ENCODE peak calls at places on chromosomes 11 and 22, in seven cellular contexts. One of them, this sample, is unnamed.

GRCh38 chr22:47173535-47174021 is 411.1 kb downstream of the TBC1D22A start:
- DNase-seq in SK-N-SH: no peak
- DNase-seq in K562: no peak
- DNase-seq in HepG2: no peak
- DNase-seq in HCT116: no peak
- DNase-seq in GM12878: no peak
- DNase-seq in H1: no peak
- DNase-seq in this sample: no peak

GRCh38 chr11:31649567-31649966 is 140.0 kb downstream of the ELP4 start:
- DNase-seq in K562: no peak
- DNase-seq in HepG2: no peak
- DNase-seq in SK-N-SH: no peak
- DNase-seq in H1: no peak
- DNase-seq in HCT116: no peak
- DNase-seq in GM12878: no peak
- DNase-seq in this sample: no peak

GRCh38 chr11:58286249-58286648 is 18.2 kb upstream of the OR10W1 start:
- DNase-seq in GM12878: no peak
- DNase-seq in K562: peak
- DNase-seq in SK-N-SH: peak
- DNase-seq in H1: no peak
- DNase-seq in HCT116: peak
- DNase-seq in HepG2: peak
- DNase-seq in this sample: peak

GRCh38 chr11:62554377-62554776 is 7.8 kb upstream of the AHNAK start:
- DNase-seq in HCT116: no peak
- DNase-seq in HepG2: no peak
- DNase-seq in H1: no peak
- DNase-seq in GM12878: no peak
- DNase-seq in K562: no peak
- DNase-seq in SK-N-SH: no peak
- DNase-seq in this sample: no peak

GRCh38 chr11:72901374-72901773 is 87.2 kb downstream of the ATG16L2 start:
- DNase-seq in HCT116: no peak
- DNase-seq in K562: no peak
- DNase-seq in SK-N-SH: no peak
- DNase-seq in GM12878: no peak
- DNase-seq in HepG2: no peak
- DNase-seq in H1: no peak
- DNase-seq in this sample: no peak

GRCh38 chr11:86524603-86525352 is 147.6 kb downstream of the ME3 start:
- DNase-seq in SK-N-SH: peak
- DNase-seq in K562: no peak
- DNase-seq in GM12878: no peak
- DNase-seq in H1: no peak
- DNase-seq in HepG2: peak
- DNase-seq in HCT116: peak
- DNase-seq in this sample: no peak

GRCh38 chr11:11608783-11609232 is 13.0 kb downstream of the GALNT18 start:
- DNase-seq in HepG2: no peak
- DNase-seq in SK-N-SH: peak
- DNase-seq in K562: no peak
- DNase-seq in H1: no peak
- DNase-seq in HCT116: no peak
- DNase-seq in GM12878: no peak
- DNase-seq in this sample: peak

GRCh38 chr11:123246749-123247497 is 51.9 kb upstream of the CLMP start:
- DNase-seq in K562: peak
- DNase-seq in H1: peak
- DNase-seq in GM12878: no peak
- DNase-seq in HepG2: peak
- DNase-seq in HCT116: peak
- DNase-seq in SK-N-SH: peak
- DNase-seq in this sample: peak

GRCh38 chr11:59267196-59267595 is 54.5 kb upstream of the MPEG1 start:
- DNase-seq in SK-N-SH: no peak
- DNase-seq in GM12878: peak
- DNase-seq in HepG2: no peak
- DNase-seq in H1: no peak
- DNase-seq in HCT116: no peak
- DNase-seq in K562: no peak
- DNase-seq in this sample: peak

GRCh38 chr22:17578129-17578754 is 14.9 kb downstream of the SLC25A18 start:
- DNase-seq in GM12878: no peak
- DNase-seq in H1: no peak
- DNase-seq in SK-N-SH: no peak
- DNase-seq in HepG2: peak
- DNase-seq in HCT116: no peak
- DNase-seq in K562: no peak
- DNase-seq in this sample: no peak
- TF ChIP-seq JUND in GM12878: no peak
- TF ChIP-seq JUND in H1: no peak
- TF ChIP-seq JUND in SK-N-SH: no peak
- TF ChIP-seq JUND in HepG2: no peak
- TF ChIP-seq JUND in HCT116: no peak
- TF ChIP-seq JUND in K562: no peak
- TF ChIP-seq JUND in this sample: no peak

DNA sequence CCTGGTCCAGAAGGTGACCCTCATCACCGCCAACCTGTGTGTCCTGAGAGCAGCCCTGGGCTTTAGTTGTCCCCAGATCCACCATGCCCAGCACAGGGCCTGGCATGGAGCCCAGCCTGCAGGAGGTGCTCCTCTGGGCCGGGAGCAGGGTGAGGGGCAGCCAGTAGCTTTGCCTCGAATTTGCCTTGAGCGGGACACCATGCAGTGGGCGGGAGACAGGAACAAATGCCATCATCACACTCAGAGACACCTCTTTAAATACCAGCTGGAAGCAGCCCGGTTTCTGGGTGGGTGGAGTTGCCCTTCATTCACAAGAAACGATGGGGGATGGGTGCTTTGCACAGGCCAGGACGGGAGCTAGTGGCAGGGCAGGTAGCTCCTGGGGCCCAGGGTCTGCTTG is 19.3 kb downstream of the FLRT1 start:
- DNase-seq in SK-N-SH: no peak
- DNase-seq in GM12878: no peak
- DNase-seq in H1: no peak
- DNase-seq in K562: no peak
- DNase-seq in HCT116: no peak
- DNase-seq in HepG2: no peak
- DNase-seq in this sample: no peak
- TF ChIP-seq JUND in SK-N-SH: no peak
- TF ChIP-seq JUND in GM12878: no peak
- TF ChIP-seq JUND in H1: no peak
- TF ChIP-seq JUND in K562: no peak
- TF ChIP-seq JUND in HCT116: no peak
- TF ChIP-seq JUND in HepG2: no peak
- TF ChIP-seq JUND in this sample: no peak

GRCh38 chr22:22103078-22103593 is 120.5 kb upstream of the TOP3B start:
- DNase-seq in HepG2: no peak
- DNase-seq in HCT116: peak
- DNase-seq in H1: no peak
- DNase-seq in GM12878: no peak
- DNase-seq in SK-N-SH: peak
- DNase-seq in K562: peak
- DNase-seq in this sample: no peak

GRCh38 chr22:22097727-22098228 is 115.2 kb upstream of the TOP3B start:
- DNase-seq in H1: no peak
- DNase-seq in HepG2: no peak
- DNase-seq in GM12878: no peak
- DNase-seq in SK-N-SH: no peak
- DNase-seq in K562: no peak
- DNase-seq in HCT116: no peak
- DNase-seq in this sample: no peak

GRCh38 chr22:22098457-22099193 is 116.0 kb upstream of the TOP3B start:
- DNase-seq in H1: no peak
- DNase-seq in GM12878: peak
- DNase-seq in HepG2: no peak
- DNase-seq in SK-N-SH: no peak
- DNase-seq in HCT116: no peak
- DNase-seq in K562: no peak
- DNase-seq in this sample: no peak

GRCh38 chr22:22099833-22100812 is 117.5 kb upstream of the TOP3B start:
- DNase-seq in K562: peak
- DNase-seq in SK-N-SH: no peak
- DNase-seq in GM12878: no peak
- DNase-seq in HepG2: no peak
- DNase-seq in H1: no peak
- DNase-seq in HCT116: peak
- DNase-seq in this sample: peak

DNA sequence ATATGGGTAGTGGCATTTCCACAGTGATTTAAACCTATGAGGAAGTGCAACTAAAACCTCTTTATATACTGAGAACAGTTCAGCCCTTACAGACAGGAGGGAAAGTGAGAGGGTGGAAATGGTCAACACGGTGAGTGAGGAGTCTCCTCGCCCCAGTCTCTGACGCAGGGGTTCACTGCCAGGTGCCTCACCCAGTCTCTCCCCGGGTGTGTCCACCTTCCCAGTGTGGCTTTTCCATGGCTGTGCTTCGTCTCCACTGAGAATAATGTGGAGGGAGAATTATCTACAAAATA is 116.6 kb upstream of the TOP3B start:
- DNase-seq in SK-N-SH: no peak
- DNase-seq in HepG2: no peak
- DNase-seq in GM12878: peak
- DNase-seq in HCT116: no peak
- DNase-seq in H1: no peak
- DNase-seq in K562: no peak
- DNase-seq in this sample: no peak
- TF ChIP-seq JUND in SK-N-SH: no peak
- TF ChIP-seq JUND in HepG2: no peak
- TF ChIP-seq JUND in GM12878: no peak
- TF ChIP-seq JUND in HCT116: no peak
- TF ChIP-seq JUND in H1: no peak
- TF ChIP-seq JUND in K562: no peak
- TF ChIP-seq JUND in this sample: no peak

GRCh38 chr11:77442394-77443053 is 31.4 kb downstream of the PAK1 start:
- DNase-seq in K562: no peak
- DNase-seq in GM12878: no peak
- DNase-seq in H1: no peak
- DNase-seq in HepG2: no peak
- DNase-seq in HCT116: no peak
- DNase-seq in SK-N-SH: no peak
- DNase-seq in this sample: no peak
- TF ChIP-seq JUND in K562: no peak
- TF ChIP-seq JUND in GM12878: no peak
- TF ChIP-seq JUND in H1: no peak
- TF ChIP-seq JUND in HepG2: no peak
- TF ChIP-seq JUND in HCT116: no peak
- TF ChIP-seq JUND in SK-N-SH: no peak
- TF ChIP-seq JUND in this sample: no peak

GRCh38 chr11:95536049-95536448 is 253.5 kb downstream of the FAM76B start:
- DNase-seq in K562: no peak
- DNase-seq in HCT116: no peak
- DNase-seq in SK-N-SH: no peak
- DNase-seq in H1: no peak
- DNase-seq in GM12878: no peak
- DNase-seq in HepG2: no peak
- DNase-seq in this sample: no peak

GRCh38 chr11:95534809-95535208 is 254.8 kb downstream of the FAM76B start:
- DNase-seq in GM12878: no peak
- DNase-seq in HCT116: no peak
- DNase-seq in HepG2: no peak
- DNase-seq in SK-N-SH: no peak
- DNase-seq in H1: no peak
- DNase-seq in K562: no peak
- DNase-seq in this sample: no peak

DNA sequence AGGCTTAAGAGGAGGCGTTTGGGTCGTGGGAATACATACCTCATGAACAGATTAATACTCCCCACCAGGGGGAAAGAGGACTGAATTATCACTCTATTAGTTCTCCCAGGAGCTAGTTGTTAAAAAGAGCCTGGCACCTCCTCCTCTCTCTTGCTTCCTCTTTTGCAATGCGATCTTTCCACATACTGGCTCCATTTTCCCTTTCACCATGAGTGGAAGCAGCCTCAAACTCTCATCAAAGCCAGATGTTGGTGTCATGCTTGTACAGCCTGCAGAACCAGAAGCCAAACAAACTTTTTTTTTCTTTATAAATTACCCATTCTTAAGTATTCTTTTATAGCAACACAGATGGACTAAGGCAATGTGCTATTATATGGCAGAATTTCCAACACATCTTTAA is 258.5 kb downstream of the FAM76B start:
- DNase-seq in GM12878: no peak
- DNase-seq in SK-N-SH: no peak
- DNase-seq in HCT116: no peak
- DNase-seq in HepG2: no peak
- DNase-seq in H1: no peak
- DNase-seq in K562: no peak
- DNase-seq in this sample: no peak
- TF ChIP-seq JUND in GM12878: no peak
- TF ChIP-seq JUND in SK-N-SH: no peak
- TF ChIP-seq JUND in HCT116: no peak
- TF ChIP-seq JUND in HepG2: no peak
- TF ChIP-seq JUND in H1: no peak
- TF ChIP-seq JUND in K562: no peak
- TF ChIP-seq JUND in this sample: no peak

GRCh38 chr22:36397081-36397766 is 9.5 kb upstream of the MYH9 start:
- DNase-seq in HCT116: no peak
- DNase-seq in K562: no peak
- DNase-seq in GM12878: no peak
- DNase-seq in HepG2: peak
- DNase-seq in SK-N-SH: no peak
- DNase-seq in H1: no peak
- DNase-seq in this sample: no peak
- TF ChIP-seq JUND in HCT116: no peak
- TF ChIP-seq JUND in K562: no peak
- TF ChIP-seq JUND in GM12878: no peak
- TF ChIP-seq JUND in HepG2: no peak
- TF ChIP-seq JUND in SK-N-SH: no peak
- TF ChIP-seq JUND in H1: no peak
- TF ChIP-seq JUND in this sample: no peak

This sample was measured in T47D.